ENCODE peak calls at places on chromosomes 4 and X, in nine cellular contexts. U, T, P, V, O, W, M, K and L are unnamed samples.

GRCh38 chr4:78622253-78622979 is 70.8 kb downstream of the ANXA3 start:
- DNase-seq in P (no peak), V (peak), W (no peak), M (no peak), T (no peak), O (no peak), K (no peak), U (no peak), L (peak)

GRCh38 chr4:123649248-123649643 is 252.7 kb downstream of the SPRY1 start:
- DNase-seq in M (no peak), T (no peak), W (no peak), V (no peak), P (no peak), U (no peak), K (no peak), O (no peak), L (no peak)

GRCh38 chrX:39310925-39311324 is 509.7 kb downstream of the MID1IP1 start:
- DNase-seq in P (no peak), W (no peak), K (no peak), T (peak), U (no peak), M (no peak), V (no peak), O (no peak), L (no peak)

GRCh38 chr4:3399277-3400194 is 42.2 kb upstream of the HGFAC start:
- DNase-seq in M (peak), O (no peak), K (no peak), W (no peak), V (peak), U (peak), T (no peak), P (no peak), L (peak)

GRCh38 chr4:182770969-182771330 is 146.2 kb downstream of the DCTD start:
- DNase-seq in O (no peak), M (no peak), U (no peak), K (no peak), V (peak), P (no peak), T (no peak), W (no peak), L (no peak)

GRCh38 chr4:116108606-116109005 is 976.8 kb downstream of the TRAM1L1 start:
- DNase-seq in V (no peak), W (no peak), P (no peak), T (no peak), O (no peak), M (no peak), U (no peak), K (no peak), L (no peak)

GRCh38 chr4:174217273-174218126 is 66.0 kb downstream of the FBXO8 start:
- DNase-seq in U (peak), V (peak), K (peak), O (peak), P (no peak), W (no peak), T (no peak), M (no peak), L (peak)

GRCh38 chrX:103846395-103846794 is 14.3 kb upstream of the RAB9B start:
- DNase-seq in W (no peak), K (no peak), O (no peak), P (no peak), T (no peak), V (peak), M (no peak), U (no peak), L (peak)

GRCh38 chrX:41689711-41690110 is 938 bp downstream of the GPR34 start:
- DNase-seq in T (no peak), W (no peak), K (no peak), M (no peak), U (no peak), V (no peak), P (no peak), O (no peak), L (no peak)

GRCh38 chrX:47687249-47687648 is 28.3 kb upstream of the UXT start:
- DNase-seq in T (no peak), M (no peak), P (no peak), V (no peak), U (no peak), W (no peak), K (no peak), O (no peak), L (no peak)

GRCh38 chr4:101956068-101956805 is 165.7 kb downstream of the BANK1 start:
- DNase-seq in T (no peak), U (no peak), P (no peak), O (no peak), K (no peak), M (no peak), W (no peak), V (no peak), L (no peak)